ENCODE peak calls at places on chromosomes 1 and 21, in nine cellular contexts. G, K, N, M, F, X, S, E and Z are unnamed samples.

GRCh38 chr21:37546299-37546908 is 179.8 kb downstream of the DYRK1A start:
- DNase-seq in G (no peak), K (no peak), N (no peak), M (no peak), F (no peak), X (no peak), S (peak; percentile 59), E (no peak), Z (no peak)

GRCh38 chr1:110746644-110747259 is 72.0 kb upstream of the KCNA3 start:
- DNase-seq in G (no peak), K (peak; percentile 39), N (peak; percentile 56), M (no peak), F (peak; percentile 65), X (peak; percentile 46), S (no peak), E (peak; percentile 53), Z (peak; percentile 4)

GRCh38 chr1:53860967-53861411 is 22.9 kb upstream of the NDC1 start:
- DNase-seq in G (no peak), K (no peak), N (peak; percentile 67), M (no peak), F (peak; percentile 77), X (peak; percentile 80), S (no peak), E (peak; percentile 61), Z (peak; percentile 26)

GRCh38 chr1:22262583-22262982 is 119.7 kb upstream of the WNT4 start:
- DNase-seq in G (no peak), K (no peak), N (no peak), M (no peak), F (no peak), X (peak; percentile 54), S (no peak), E (no peak), Z (no peak)

GRCh38 chr1:232950919-232951579 is 638 bp downstream of the NTPCR start:
- DNase-seq in G (no peak), K (no peak), N (peak; percentile 76), M (no peak), F (peak; percentile 59), X (peak; percentile 54), S (no peak), E (peak; percentile 17), Z (peak; percentile 15)

GRCh38 chr1:235898126-235898525 is 31.4 kb upstream of the LYST start:
- DNase-seq in G (no peak), K (no peak), N (peak; percentile 47), M (no peak), F (no peak), X (no peak), S (no peak), E (no peak), Z (no peak)

GRCh38 chr21:18499761-18500376 is 96.3 kb upstream of the TMPRSS15 start:
- DNase-seq in G (no peak), K (no peak), N (peak; percentile 56), M (no peak), F (peak; percentile 73), X (peak; percentile 14), S (no peak), E (peak; percentile 13), Z (no peak)

GRCh38 chr1:208047476-208047934 is 136.6 kb upstream of the CD34 start:
- DNase-seq in G (no peak), K (peak; percentile 93), N (no peak), M (no peak), F (no peak), X (no peak), S (peak; percentile 95), E (peak; percentile 43), Z (no peak)

GRCh38 chr1:193325042-193325441 is 138.6 kb upstream of the B3GALT2 start:
- DNase-seq in G (no peak), K (no peak), N (no peak), M (no peak), F (no peak), X (no peak), S (no peak), E (no peak), Z (no peak)

GRCh38 chr1:3641816-3642215 is 8.1 kb downstream of the WRAP73 start:
- DNase-seq in G (no peak), K (no peak), N (no peak), M (no peak), F (no peak), X (no peak), S (no peak), E (no peak), Z (no peak)

GRCh38 chr1:209648931-209649776 is 3.1 kb downstream of the LAMB3 start:
- DNase-seq in G (no peak), K (no peak), N (peak; percentile 82), M (no peak), F (peak; percentile 89), X (peak; percentile 46), S (no peak), E (peak; percentile 96), Z (no peak)

GRCh38 chr1:11841245-11842153 is 6.1 kb downstream of the NPPA start:
- DNase-seq in G (no peak), K (no peak), N (no peak), M (no peak), F (peak; percentile 87), X (peak; percentile 46), S (no peak), E (peak; percentile 12), Z (no peak)

GRCh38 chr1:18452550-18452949 is 28.2 kb upstream of the KLHDC7A start:
- DNase-seq in G (no peak), K (no peak), N (peak; percentile 24), M (no peak), F (peak; percentile 39), X (peak; percentile 91), S (no peak), E (no peak), Z (peak; percentile 8)

GRCh38 chr1:114032271-114033218 is 53.3 kb downstream of the OLFML3 start:
- DNase-seq in G (no peak), K (no peak), N (no peak), M (no peak), F (peak; percentile 15), X (no peak), S (no peak), E (peak; percentile 87), Z (peak; percentile 40)

GRCh38 chr21:14251336-14251735 is 35.4 kb downstream of the RBM11 start:
- DNase-seq in G (no peak), K (no peak), N (no peak), M (no peak), F (no peak), X (no peak), S (no peak), E (no peak), Z (no peak)

GRCh38 chr1:55040083-55040952 is 970 bp downstream of the PCSK9 start:
- DNase-seq in G (no peak), K (no peak), N (no peak), M (no peak), F (no peak), X (peak; percentile 31), S (no peak), E (no peak), Z (no peak)

GRCh38 chr21:31618696-31619430 is 40.6 kb upstream of the SOD1 start:
- DNase-seq in G (no peak), K (no peak), N (peak; percentile 33), M (no peak), F (no peak), X (no peak), S (no peak), E (no peak), Z (no peak)

GRCh38 chr1:15311886-15312285 is 64.9 kb downstream of the FHAD1 start:
- DNase-seq in G (no peak), K (no peak), N (peak; percentile 19), M (no peak), F (no peak), X (no peak), S (no peak), E (peak; percentile 33), Z (no peak)

GRCh38 chr1:24486296-24487065 is 16.2 kb upstream of the RCAN3 start:
- DNase-seq in G (no peak), K (no peak), N (no peak), M (no peak), F (no peak), X (no peak), S (no peak), E (no peak), Z (no peak)

GRCh38 chr1:47137925-47138615 is 829 bp downstream of the CYP4A22 start:
- DNase-seq in G (no peak), K (no peak), N (no peak), M (no peak), F (no peak), X (no peak), S (no peak), E (no peak), Z (no peak)

GRCh38 chr1:202283991-202284390 is 57.7 kb downstream of the UBE2T start:
- DNase-seq in G (no peak), K (no peak), N (no peak), M (no peak), F (no peak), X (no peak), S (no peak), E (peak; percentile 74), Z (peak; percentile 68)

GRCh38 chr1:211843507-211844298 is 13.1 kb upstream of the LPGAT1 start:
- DNase-seq in G (no peak), K (no peak), N (peak; percentile 51), M (no peak), F (no peak), X (no peak), S (no peak), E (no peak), Z (no peak)

GRCh38 chr1:231591466-231591865 is 35.1 kb upstream of the DISC1 start:
- DNase-seq in G (no peak), K (no peak), N (no peak), M (no peak), F (no peak), X (no peak), S (no peak), E (no peak), Z (no peak)

GRCh38 chr1:27557596-27558340 is 46.2 kb downstream of the AHDC1 start:
- DNase-seq in G (no peak), K (peak; percentile 47), N (no peak), M (no peak), F (no peak), X (peak; percentile 63), S (peak; percentile 69), E (no peak), Z (peak; percentile 64)
- TF ChIP-seq POLR2A in G (no peak), K (no peak), N (no peak), M (no peak), F (no peak), X (no peak), S (peak; percentile 30), E (no peak), Z (no peak)

GRCh38 chr1:26094677-26095383 is 16.8 kb upstream of the PDIK1L start:
- DNase-seq in G (no peak), K (peak; percentile 19), N (no peak), M (no peak), F (no peak), X (peak; percentile 62), S (peak; percentile 64), E (no peak), Z (peak; percentile 23)
- TF ChIP-seq POLR2A in G (no peak), K (no peak), N (no peak), M (no peak), F (no peak), X (no peak), S (no peak), E (no peak), Z (no peak)

GRCh38 chr1:45510036-45510971 is 10.2 kb downstream of the MMACHC start:
- DNase-seq in G (no peak), K (no peak), N (no peak), M (no peak), F (no peak), X (no peak), S (no peak), E (no peak), Z (no peak)
- TF ChIP-seq POLR2A in G (no peak), K (no peak), N (no peak), M (no peak), F (no peak), X (peak; percentile 65), S (no peak), E (no peak), Z (no peak)

GRCh38 chr1:240582953-240583352 is 29.0 kb downstream of the GREM2 start:
- DNase-seq in G (no peak), K (no peak), N (no peak), M (no peak), F (no peak), X (no peak), S (no peak), E (peak; percentile 30), Z (no peak)
- TF ChIP-seq POLR2A in G (no peak), K (no peak), N (no peak), M (no peak), F (no peak), X (no peak), S (no peak), E (no peak), Z (no peak)